ENCODE peak calls at places on chromosome 13, in ten cellular contexts. D is HAP-1; L is CD4-positive, alpha-beta T cell; H is cerebellar cortex; Z is fibroblast of the aortic adventitia; T is activated CD4-positive, CD25-positive, alpha-beta regulatory T cell treated with anti-CD3 and anti-CD28 coated beads, Interleukin-2, amount 50 U/mL, for 16 hours; J is transverse colon; X is stimulated activated naive B cell treated with anti-CD40 and anti-IgM and Interleukin-4, amounts not matched to agents 10 μg/mL and 1 μg/mL and 100 μg/mL, for 72 hours; U is IMR-90; C is effector CD4-positive, alpha-beta T cell. N is an unnamed sample.

GRCh38 chr13:99407906-99408702 is 93.2 kb upstream of the TM9SF2 start:
- DNase-seq in D (no peak), L (no peak), H (no peak), Z (no peak), T (no peak), J (no peak), X (no peak), U (no peak), C (no peak), N (no peak)

GRCh38 chr13:34201050-34201913 is 383.3 kb downstream of the RFC3 start:
- DNase-seq in D (no peak), L (no peak), H (peak), Z (peak), T (no peak), J (no peak), X (no peak), U (peak), C (no peak), N (no peak)

GRCh38 chr13:27044837-27045570 is 126.6 kb downstream of the USP12 start:
- DNase-seq in D (no peak), L (no peak), H (no peak), Z (no peak), T (no peak), J (no peak), X (no peak), U (no peak), C (no peak), N (no peak)

GRCh38 chr13:38872693-38873092 is 117.9 kb downstream of the STOML3 start:
- DNase-seq in D (peak), L (no peak), H (peak), Z (peak), T (no peak), J (peak), X (peak), U (peak), C (no peak), N (no peak)

GRCh38 chr13:113166266-113166665 is 7.8 kb downstream of the PROZ start:
- DNase-seq in D (no peak), L (no peak), H (no peak), Z (no peak), T (no peak), J (no peak), X (no peak), U (no peak), C (no peak), N (no peak)

GRCh38 chr13:79870123-79870522 is 389.2 kb downstream of the NDFIP2 start:
- DNase-seq in D (peak), L (no peak), H (peak), Z (peak), T (no peak), J (no peak), X (no peak), U (peak), C (no peak), N (no peak)

GRCh38 chr13:94558721-94559120 is 37.2 kb downstream of the TGDS start:
- DNase-seq in D (no peak), L (no peak), H (no peak), Z (no peak), T (no peak), J (no peak), X (no peak), U (no peak), C (no peak), N (no peak)

GRCh38 chr13:60654405-60654804 is 257.4 kb downstream of the TDRD3 start:
- DNase-seq in D (peak), L (no peak), H (peak), Z (peak), T (no peak), J (no peak), X (no peak), U (no peak), C (no peak), N (peak)